ENCODE peak calls at places on chromosomes 4 and X, in eight cellular contexts. A is breast epithelium, K is prostate gland, T is A549, Y is H1, B is ovary, O is stomach, S is heart left ventricle. H is an unnamed sample.

GRCh38 chr4:181432347-181432746 is 810.9 kb upstream of the TENM3 start:
- DNase-seq in A (no peak), Y (peak; percentile 50), S (no peak), T (no peak), B (no peak), K (no peak), O (no peak), H (no peak)

GRCh38 chr4:10640535-10641159 is 43.9 kb downstream of the CLNK start:
- DNase-seq in S (peak; percentile 28), Y (no peak), T (no peak), O (no peak), B (no peak), A (no peak), K (no peak), H (no peak)

GRCh38 chr4:88029556-88029955 is 22.1 kb downstream of the PKD2 start:
- DNase-seq in O (no peak), A (no peak), T (no peak), Y (no peak), B (no peak), K (no peak), S (no peak), H (no peak)

GRCh38 chrX:40908026-40908425 is 172.7 kb upstream of the MED14 start:
- DNase-seq in T (no peak), A (no peak), B (no peak), S (no peak), K (no peak), Y (no peak), O (no peak), H (no peak)

GRCh38 chrX:55777596-55777995 is 60.0 kb downstream of the RRAGB start:
- DNase-seq in T (no peak), K (no peak), A (no peak), O (no peak), Y (no peak), S (no peak), B (no peak), H (no peak)

GRCh38 chr4:42892413-42892812 is at the start of gene GRXCR1:
- DNase-seq in Y (no peak), A (no peak), T (no peak), K (no peak), O (no peak), S (no peak), B (no peak), H (no peak)

GRCh38 chr4:74314329-74314728 is 6.1 kb downstream of the EPGN start:
- DNase-seq in B (no peak), A (no peak), S (no peak), T (no peak), O (no peak), K (no peak), Y (no peak), H (no peak)

GRCh38 chrX:25020391-25021131 is 4.8 kb upstream of the ARX start:
- DNase-seq in T (no peak), A (no peak), B (peak; percentile 73), O (no peak), K (no peak), S (no peak), Y (peak; percentile 80), H (no peak)

GRCh38 chr4:184347251-184348239 is 126.8 kb downstream of the IRF2 start:
- DNase-seq in A (no peak), Y (peak; percentile 57), O (peak; percentile 80), T (peak; percentile 13), K (peak; percentile 72), B (no peak), S (peak; percentile 61), H (peak; percentile 35)

GRCh38 chr4:38894340-38894982 is 26.9 kb downstream of the FAM114A1 start:
- DNase-seq in B (no peak), A (no peak), K (no peak), T (peak; percentile 26), Y (no peak), O (no peak), S (no peak), H (no peak)

GRCh38 chr4:177271091-177271490 is 38.6 kb upstream of the NEIL3 start:
- DNase-seq in S (no peak), B (no peak), K (no peak), Y (no peak), A (no peak), T (no peak), O (no peak), H (no peak)

GRCh38 chr4:169716677-169717076 is 41.1 kb downstream of the HPF1 start:
- DNase-seq in T (no peak), A (no peak), O (no peak), S (no peak), B (no peak), K (no peak), Y (no peak), H (no peak)

GRCh38 chr4:145635630-145636029 is 16.4 kb downstream of the MMAA start:
- DNase-seq in O (no peak), B (no peak), Y (no peak), T (no peak), K (no peak), S (no peak), A (no peak), H (no peak)

GRCh38 chrX:45850775-45851433 is 650.2 kb upstream of the DIPK2B start:
- DNase-seq in T (peak; percentile 52), B (peak; percentile 28), O (peak; percentile 29), S (peak; percentile 18), Y (peak; percentile 48), A (no peak), K (peak; percentile 19), H (peak; percentile 15)

GRCh38 chrX:56853436-56853835 is 124.4 kb downstream of the NBDY start:
- DNase-seq in B (no peak), K (no peak), S (no peak), Y (no peak), O (no peak), A (no peak), T (no peak), H (no peak)

GRCh38 chr4:144450526-144450925 is 195.4 kb upstream of the HHIP start:
- DNase-seq in O (no peak), A (no peak), T (no peak), Y (no peak), K (no peak), S (no peak), B (no peak), H (no peak)

GRCh38 chr4:40750461-40751258 is 905 bp downstream of the NSUN7 start:
- DNase-seq in T (no peak), A (no peak), Y (peak; percentile 74), B (peak; percentile 15), K (peak; percentile 9), O (no peak), S (no peak), H (peak; percentile 25)

GRCh38 chr4:87934973-87935372 is 40.5 kb upstream of the SPP1 start:
- DNase-seq in K (no peak), Y (no peak), T (no peak), B (no peak), A (no peak), O (no peak), S (no peak), H (no peak)

GRCh38 chrX:7316280-7316679 is 168.3 kb upstream of the PUDP start:
- DNase-seq in A (no peak), O (no peak), T (no peak), S (no peak), B (no peak), Y (no peak), K (no peak), H (no peak)

GRCh38 chr4:183989931-183990330 is 84.8 kb downstream of the STOX2 start:
- DNase-seq in A (no peak), S (no peak), K (no peak), B (no peak), T (no peak), Y (no peak), O (no peak), H (no peak)

GRCh38 chr4:7557447-7557846 is 122.7 kb upstream of the PSAPL1 start:
- DNase-seq in Y (no peak), K (no peak), S (no peak), B (no peak), T (peak; percentile 25), A (no peak), O (no peak), H (no peak)

GRCh38 chr4:163356104-163356503 is 12.4 kb downstream of the NPY5R start:
- DNase-seq in Y (no peak), A (no peak), S (no peak), O (no peak), T (no peak), K (no peak), B (no peak), H (no peak)

GRCh38 chr4:26061248-26061986 is 147.4 kb downstream of the SMIM20 start:
- DNase-seq in Y (peak; percentile 53), A (no peak), K (no peak), T (peak; percentile 56), S (no peak), O (no peak), B (no peak), H (peak; percentile 57)

GRCh38 chr4:88892646-88893045 is 164.3 kb downstream of the FAM13A start:
- DNase-seq in O (no peak), A (no peak), B (no peak), Y (no peak), T (no peak), S (no peak), K (no peak), H (no peak)

GRCh38 chr4:109040441-109040840 is 262.0 kb downstream of the COL25A1 start:
- DNase-seq in K (no peak), B (no peak), Y (no peak), A (no peak), T (no peak), S (no peak), O (no peak), H (no peak)

GRCh38 chr4:123904882-123905281 is 508.3 kb downstream of the SPRY1 start:
- DNase-seq in T (no peak), S (no peak), K (no peak), Y (no peak), A (no peak), B (no peak), O (no peak), H (no peak)
- TF ChIP-seq POLR2A in T (no peak), S (no peak), K (no peak), Y (no peak), A (no peak), B (no peak), O (no peak), H (no peak)

GRCh38 chr4:139509727-139510410 is 46.1 kb downstream of the SETD7 start:
- DNase-seq in T (peak; percentile 29), K (no peak), A (no peak), B (no peak), Y (no peak), O (peak; percentile 27), S (no peak), H (peak; percentile 35)
- TF ChIP-seq CTCF in T (peak; percentile 19), K (peak; percentile 24), A (no peak), B (no peak), Y (peak; percentile 88), O (peak; percentile 17), S (peak; percentile 42), H (no peak)

GRCh38 chr4:148692242-148692641 is 250.0 kb upstream of the NR3C2 start:
- DNase-seq in B (no peak), O (no peak), Y (no peak), K (peak; percentile 76), T (no peak), A (no peak), S (no peak), H (no peak)
- H3K4me3 ChIP-seq in B (no peak overlapping the region), O (no peak overlapping the region), Y (no peak overlapping the region), K (no peak overlapping the region), T (no peak overlapping the region), A (no peak overlapping the region), S (no peak overlapping the region), H (no peak overlapping the region)

DNA sequence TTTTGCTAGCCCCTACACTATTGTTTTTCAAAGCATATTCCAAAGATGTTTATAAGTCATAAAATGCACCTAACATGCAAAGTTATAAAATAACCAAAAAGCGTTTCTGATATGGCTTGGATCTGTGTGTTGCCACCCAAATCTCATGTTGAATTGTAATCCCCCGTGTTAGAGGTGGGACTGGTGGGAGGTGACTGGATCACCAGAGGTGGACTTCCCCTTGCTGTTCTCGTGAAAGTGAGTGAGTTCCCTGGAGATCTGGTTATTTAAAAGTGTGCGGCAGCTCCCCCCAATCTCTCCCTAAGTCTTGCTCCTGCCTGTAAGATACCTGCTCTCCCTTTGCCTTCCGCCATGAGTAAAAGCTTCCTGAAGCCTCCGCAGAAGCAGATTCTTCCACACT is 22.8 kb upstream of the SORBS2 start:
- DNase-seq in O (no peak), B (no peak), T (no peak), K (no peak), Y (no peak), A (no peak), S (no peak), H (no peak)
- TF ChIP-seq POLR2A in O (no peak), B (no peak), T (no peak), K (no peak), Y (no peak), A (no peak), S (no peak), H (no peak)

H was measured in testis.